ENCODE peak calls at places on chromosome 19, in five cellular contexts. Z, J, S, C and F are unnamed samples.

GRCh38 chr19:49691243-49692101 is 556 bp downstream of the CPT1C start:
- DNase-seq in Z (no peak), J (peak; percentile 85), S (peak; percentile 58), C (peak; percentile 68), F (peak; percentile 48)

GRCh38 chr19:4061683-4062575 is 4.8 kb downstream of the ZBTB7A start:
- DNase-seq in Z (peak; percentile 65), J (no peak), S (no peak), C (no peak), F (no peak)

GRCh38 chr19:55189424-55189823 is 9.3 kb upstream of the SYT5 start:
- DNase-seq in Z (peak; percentile 33), J (no peak), S (no peak), C (no peak), F (peak; percentile 92)

GRCh38 chr19:45569619-45570421 is 14.8 kb downstream of the OPA3 start:
- DNase-seq in Z (peak; percentile 77), J (peak; percentile 72), S (peak; percentile 14), C (no peak), F (peak; percentile 27)

GRCh38 chr19:8194528-8195275 is 14.5 kb upstream of the CERS4 start:
- DNase-seq in Z (no peak), J (no peak), S (peak; percentile 53), C (no peak), F (no peak)

GRCh38 chr19:1657632-1658445 is 5.4 kb upstream of the TCF3 start:
- DNase-seq in Z (no peak), J (no peak), S (no peak), C (no peak), F (no peak)

GRCh38 chr19:38395381-38396127 is 7.1 kb downstream of the SPRED3 start:
- DNase-seq in Z (no peak), J (no peak), S (no peak), C (no peak), F (no peak)

GRCh38 chr19:49224856-49225255 is 67.3 kb downstream of the TRPM4 start:
- DNase-seq in Z (peak; percentile 30), J (peak; percentile 78), S (peak; percentile 88), C (no peak), F (peak; percentile 38)

GRCh38 chr19:11659612-11660011 is 62.3 kb downstream of the ZNF627 start:
- DNase-seq in Z (no peak), J (no peak), S (no peak), C (no peak), F (no peak)

GRCh38 chr19:19334063-19334988 is 13.7 kb downstream of the MAU2 start:
- DNase-seq in Z (no peak), J (no peak), S (no peak), C (no peak), F (no peak)

GRCh38 chr19:33301900-33302174 is 497 bp downstream of the CEBPA start:
- DNase-seq in Z (no peak), J (peak; percentile 34), S (no peak), C (no peak), F (no peak)

GRCh38 chr19:51142119-51142518 is at the start of gene SIGLEC7:
- DNase-seq in Z (peak; percentile 38), J (no peak), S (peak; percentile 81), C (no peak), F (no peak)

GRCh38 chr19:29478578-29479565 is 46.9 kb upstream of the VSTM2B start:
- DNase-seq in Z (no peak), J (peak; percentile 65), S (no peak), C (peak; percentile 39), F (no peak)

GRCh38 chr19:11338569-11339253 is 746 bp downstream of the RAB3D start:
- DNase-seq in Z (no peak), J (no peak), S (no peak), C (no peak), F (no peak)

GRCh38 chr19:10467104-10467706 is 36.0 kb downstream of the KEAP1 start:
- DNase-seq in Z (no peak), J (no peak), S (no peak), C (no peak), F (no peak)

GRCh38 chr19:3369337-3370213 is 3.2 kb downstream of the NFIC start:
- DNase-seq in Z (peak; percentile 83), J (no peak), S (peak; percentile 78), C (peak; percentile 60), F (peak; percentile 53)

GRCh38 chr19:45771331-45771933 is 2.4 kb upstream of the SIX5 start:
- DNase-seq in Z (no peak), J (no peak), S (no peak), C (no peak), F (no peak)

GRCh38 chr19:12126707-12127106 is 13.4 kb downstream of the ZNF20 start:
- DNase-seq in Z (no peak), J (peak; percentile 24), S (no peak), C (no peak), F (no peak)